ENCODE peak calls at places on chromosomes 1 and 21, in seven cellular contexts. M, F, I, Q, G, Y and U are unnamed samples. For H3K4me1, the result is how much of the 10 kb centered on the place peaks cover.

GRCh38 chr1:66540434-66541032 is 6.6 kb downstream of the SGIP1 start:
- DNase-seq in Q (no peak), I (no peak), G (no peak), Y (peak), F (no peak), M (no peak), U (no peak)

GRCh38 chr1:43439781-43440180 is 13.9 kb downstream of the HYI start:
- DNase-seq in G (no peak), I (peak), F (no peak), M (no peak), Q (no peak), Y (no peak), U (no peak)

GRCh38 chr1:118788372-118788955 is 199.7 kb downstream of the TBX15 start:
- DNase-seq in F (no peak), G (no peak), Y (no peak), Q (no peak), I (no peak), M (peak), U (peak)

GRCh38 chr1:230750576-230750975 is 3.4 kb downstream of the CAPN9 start:
- DNase-seq in G (no peak), Y (no peak), Q (no peak), F (no peak), M (no peak), I (no peak), U (no peak)

GRCh38 chr1:19353596-19353995 is 41.5 kb downstream of the SLC66A1 start:
- DNase-seq in I (no peak), F (no peak), Y (no peak), G (no peak), M (no peak), Q (no peak), U (no peak)

GRCh38 chr1:84740050-84740714 is 49.9 kb upstream of the SSX2IP start:
- DNase-seq in F (no peak), Q (no peak), I (no peak), G (no peak), M (no peak), Y (no peak), U (no peak)

GRCh38 chr21:45347048-45347711 is 57.8 kb upstream of the COL18A1 start:
- DNase-seq in Y (no peak), F (no peak), M (peak), Q (no peak), G (no peak), I (no peak), U (no peak)

GRCh38 chr1:93349231-93350135 is 3.8 kb downstream of the DR1 start:
- DNase-seq in I (no peak), Q (no peak), F (no peak), M (no peak), Y (no peak), G (no peak), U (no peak)

GRCh38 chr21:26448751-26449150 is 124.3 kb downstream of the CYYR1 start:
- DNase-seq in Q (no peak), G (no peak), I (no peak), Y (no peak), M (no peak), F (no peak), U (no peak)

GRCh38 chr1:177517556-177517955 is 346.8 kb downstream of the BRINP2 start:
- DNase-seq in M (no peak), F (no peak), Q (no peak), G (no peak), Y (peak), I (no peak), U (no peak)

GRCh38 chr1:10794724-10795304 is 1.6 kb downstream of the CASZ1 start:
- DNase-seq in F (no peak), G (peak), Q (no peak), I (no peak), Y (no peak), M (peak), U (peak)

GRCh38 chr1:55180075-55180670 is 35.0 kb downstream of the USP24 start:
- DNase-seq in Q (no peak), M (no peak), Y (no peak), G (no peak), I (no peak), F (no peak), U (no peak)

GRCh38 chr1:177983824-177984528 is 14.1 kb upstream of the SEC16B start:
- DNase-seq in Q (no peak), G (peak), I (peak), F (no peak), Y (peak), M (peak), U (peak)

GRCh38 chr1:39670689-39671088 is 1.2 kb downstream of the NT5C1A start:
- DNase-seq in G (no peak), Q (no peak), M (no peak), Y (no peak), F (no peak), I (no peak), U (no peak)

GRCh38 chr1:19752083-19752696 is 47.5 kb downstream of the TMCO4 start:
- DNase-seq in F (no peak), G (no peak), M (no peak), Q (no peak), I (peak), Y (no peak), U (no peak)

GRCh38 chr1:84587099-84587498 is 12.9 kb upstream of the CTBS start:
- DNase-seq in F (no peak), I (no peak), M (no peak), G (no peak), Q (no peak), Y (no peak), U (no peak)

GRCh38 chr1:203649551-203650011 is 22.9 kb downstream of the ATP2B4 start:
- DNase-seq in Y (no peak), M (no peak), I (no peak), F (no peak), Q (no peak), G (no peak), U (no peak)

GRCh38 chr1:228261706-228262105 is 53.9 kb downstream of the OBSCN start:
- DNase-seq in I (no peak), F (no peak), G (no peak), Q (no peak), Y (no peak), M (no peak), U (no peak)

GRCh38 chr1:107870691-107871090 is 94.3 kb downstream of the VAV3 start:
- DNase-seq in F (no peak), M (no peak), Y (no peak), G (no peak), Q (no peak), I (no peak), U (no peak)

GRCh38 chr1:3803905-3804626 is 7.8 kb upstream of the LRRC47 start:
- DNase-seq in G (no peak), Q (no peak), Y (no peak), M (no peak), I (no peak), F (no peak), U (no peak)

GRCh38 chr1:37631039-37631428 is 3.7 kb downstream of the RSPO1 start:
- DNase-seq in F (no peak), G (no peak), Q (no peak), I (no peak), Y (no peak), M (no peak), U (no peak)

GRCh38 chr1:58879464-58879863 is 95.6 kb upstream of the JUN start:
- DNase-seq in Q (no peak), Y (peak), F (no peak), M (no peak), I (no peak), G (no peak), U (no peak)

GRCh38 chr1:57761628-57762027 is 337.8 kb upstream of the DAB1 start:
- DNase-seq in G (no peak), Y (no peak), M (no peak), F (no peak), Q (no peak), I (no peak), U (no peak)

GRCh38 chr1:26717066-26717465 is 21.3 kb downstream of the ARID1A start:
- DNase-seq in I (no peak), Q (no peak), G (no peak), F (no peak), M (no peak), Y (no peak), U (no peak)
- TF ChIP-seq POLR2A in I (no peak), Q (no peak), G (no peak), F (no peak), M (no peak), Y (no peak), U (no peak)

GRCh38 chr1:220338759-220339158 is 66.5 kb upstream of the RAB3GAP2 start:
- DNase-seq in Y (no peak), F (no peak), M (no peak), Q (no peak), I (no peak), G (no peak), U (no peak)

GRCh38 chr1:220339581-220339980 is 67.3 kb upstream of the RAB3GAP2 start:
- DNase-seq in Q (no peak), M (no peak), G (no peak), Y (no peak), I (no peak), F (no peak), U (no peak)

GRCh38 chr1:220336391-220337065 is 64.3 kb upstream of the RAB3GAP2 start:
- DNase-seq in M (no peak), Y (no peak), G (no peak), I (no peak), Q (no peak), F (no peak), U (no peak)

GRCh38 chr1:220331318-220331717 is 59.1 kb upstream of the RAB3GAP2 start:
- DNase-seq in Q (no peak), M (no peak), G (no peak), F (peak), I (no peak), Y (no peak), U (no peak)

GRCh38 chr1:220335668-220336067 is 63.4 kb upstream of the RAB3GAP2 start:
- DNase-seq in I (no peak), Y (no peak), M (no peak), Q (no peak), G (no peak), F (no peak), U (peak)
- H3K4me1 ChIP-seq in I (under half), Y (under half), M (under half), Q (under half), G (under half), F (under half), U (under half)

GRCh38 chr1:116538527-116538926 is 32.3 kb downstream of the CD58 start:
- DNase-seq in F (no peak), G (no peak), Q (no peak), I (no peak), M (no peak), Y (peak), U (no peak)

GRCh38 chr1:116537439-116537838 is 33.4 kb downstream of the CD58 start:
- DNase-seq in I (no peak), F (no peak), Y (peak), G (no peak), Q (no peak), M (no peak), U (no peak)

GRCh38 chr1:116540088-116540487 is 30.7 kb downstream of the CD58 start:
- DNase-seq in I (no peak), Y (no peak), M (no peak), Q (no peak), G (no peak), F (no peak), U (no peak)

GRCh38 chr1:116534014-116534739 is 36.6 kb downstream of the CD58 start:
- DNase-seq in Y (no peak), F (no peak), I (no peak), Q (no peak), M (no peak), G (no peak), U (no peak)

GRCh38 chr1:116537898-116538297 is 32.9 kb downstream of the CD58 start:
- DNase-seq in Y (no peak), F (no peak), M (no peak), G (no peak), Q (no peak), I (no peak), U (no peak)
- TF ChIP-seq POLR2A in Y (no peak), F (no peak), M (no peak), G (no peak), Q (no peak), I (no peak), U (no peak)

DNA sequence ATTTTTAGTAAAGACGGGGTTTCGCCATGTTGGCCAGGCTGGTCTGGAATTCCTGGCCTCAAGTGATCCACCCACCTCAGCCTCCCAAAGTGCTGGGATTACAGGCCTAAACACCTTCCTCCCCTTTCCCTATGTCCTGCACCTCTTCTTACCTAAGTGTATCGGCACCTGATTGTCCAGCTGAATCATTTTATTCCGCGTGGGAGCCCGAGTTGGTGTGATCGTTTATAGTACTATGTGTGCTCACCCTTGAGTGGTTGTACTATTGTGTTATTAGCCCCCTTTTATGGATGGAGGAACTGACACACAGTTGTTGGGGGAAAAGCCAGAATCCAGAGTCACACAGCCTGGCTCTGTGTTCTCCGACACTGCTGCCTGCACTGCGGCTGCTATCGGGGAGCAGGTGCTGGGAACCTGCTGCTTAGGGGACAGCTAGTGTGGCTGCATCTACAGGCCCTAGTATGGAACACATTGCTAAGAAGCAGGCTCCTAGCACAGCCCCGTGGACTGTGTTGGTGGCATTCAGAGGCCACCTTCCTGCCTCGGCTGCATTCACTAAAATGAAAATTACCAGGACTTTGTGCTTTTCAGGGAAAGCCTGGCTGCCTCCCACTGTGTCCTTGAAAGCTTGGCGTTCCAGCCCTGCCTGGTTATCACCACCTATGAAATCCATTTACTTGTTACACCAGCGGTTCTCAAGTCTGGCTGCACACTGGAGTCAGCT is 21.6 kb downstream of the ENO1 start:
- DNase-seq in M (no peak), F (no peak), Y (no peak), I (no peak), Q (no peak), G (no peak), U (peak)
- H3K4me1 ChIP-seq in M (under half), F (under half), Y (under half), I (under half), Q (under half), G (under half), U (under half)

DNA sequence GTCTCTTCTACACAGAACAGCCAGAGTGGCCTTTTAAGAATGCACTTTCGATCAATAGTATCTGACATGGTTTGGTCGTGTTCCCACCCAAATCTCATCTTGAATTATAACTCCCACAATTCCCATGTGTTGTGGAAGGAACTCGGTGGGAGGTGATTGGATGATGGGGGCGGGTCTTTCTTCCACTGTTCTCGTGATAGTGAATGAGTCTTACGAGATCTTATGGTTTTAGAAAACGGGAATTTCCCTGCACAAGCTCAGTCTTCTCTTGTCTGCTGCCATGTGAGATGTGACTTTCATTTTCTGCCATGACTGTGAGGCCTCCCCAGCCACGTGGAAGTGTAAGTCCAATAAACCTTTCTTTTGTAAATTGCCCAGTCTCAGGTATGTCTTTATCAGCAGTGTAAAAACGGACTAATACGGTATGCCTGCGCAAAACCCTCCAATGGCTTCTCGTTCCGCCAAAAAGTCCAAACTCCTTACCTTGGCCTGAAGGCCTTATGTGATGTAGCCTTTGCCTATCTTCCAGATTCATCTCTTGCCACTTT is 23.0 kb upstream of the SMG7 start:
- DNase-seq in I (no peak), F (no peak), M (no peak), Y (no peak), G (no peak), Q (no peak), U (no peak)
- TF ChIP-seq POLR2A in I (no peak), F (no peak), M (no peak), Y (no peak), G (no peak), Q (no peak), U (no peak)

DNA sequence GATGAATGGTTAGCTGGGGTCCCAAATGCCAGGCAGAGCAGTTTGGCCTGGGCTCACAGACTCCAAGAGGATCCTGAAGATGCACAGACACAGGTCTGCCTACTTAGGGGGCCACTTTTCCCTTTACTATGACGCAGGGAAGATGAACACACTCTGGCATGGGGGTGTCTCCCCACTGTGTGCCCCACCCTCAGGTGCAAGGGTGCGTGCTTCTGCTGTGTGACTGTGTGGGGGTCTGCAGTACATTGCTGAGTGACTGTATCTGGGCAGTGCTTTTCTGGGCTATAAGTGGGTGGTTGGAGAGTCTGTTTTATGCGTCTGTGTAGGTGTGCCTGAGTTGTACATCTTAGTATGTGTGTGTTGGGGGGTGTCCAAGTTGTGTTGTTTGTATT is 3.8 kb downstream of the NR0B2 start:
- DNase-seq in F (no peak), G (no peak), Y (no peak), M (no peak), I (no peak), Q (no peak), U (no peak)
- H3K4me1 ChIP-seq in F (under half), G (under half), Y (under half), M (under half), I (under half), Q (under half), U (under half)

GRCh38 chr21:39344848-39345247 is 4.0 kb downstream of the HMGN1 start:
- DNase-seq in I (no peak), G (no peak), Q (no peak), M (no peak), Y (no peak), F (no peak), U (no peak)

GRCh38 chr21:39345440-39345839 is 3.4 kb downstream of the HMGN1 start:
- DNase-seq in Y (no peak), Q (no peak), I (no peak), F (no peak), G (no peak), M (no peak), U (no peak)

GRCh38 chr21:39340687-39341086 is 8.2 kb downstream of the HMGN1 start:
- DNase-seq in M (no peak), Y (no peak), F (no peak), I (no peak), Q (no peak), G (no peak), U (no peak)

GRCh38 chr21:39336457-39337008 is 12.4 kb downstream of the HMGN1 start:
- DNase-seq in Y (no peak), G (no peak), F (no peak), Q (no peak), I (no peak), M (no peak), U (no peak)

DNA sequence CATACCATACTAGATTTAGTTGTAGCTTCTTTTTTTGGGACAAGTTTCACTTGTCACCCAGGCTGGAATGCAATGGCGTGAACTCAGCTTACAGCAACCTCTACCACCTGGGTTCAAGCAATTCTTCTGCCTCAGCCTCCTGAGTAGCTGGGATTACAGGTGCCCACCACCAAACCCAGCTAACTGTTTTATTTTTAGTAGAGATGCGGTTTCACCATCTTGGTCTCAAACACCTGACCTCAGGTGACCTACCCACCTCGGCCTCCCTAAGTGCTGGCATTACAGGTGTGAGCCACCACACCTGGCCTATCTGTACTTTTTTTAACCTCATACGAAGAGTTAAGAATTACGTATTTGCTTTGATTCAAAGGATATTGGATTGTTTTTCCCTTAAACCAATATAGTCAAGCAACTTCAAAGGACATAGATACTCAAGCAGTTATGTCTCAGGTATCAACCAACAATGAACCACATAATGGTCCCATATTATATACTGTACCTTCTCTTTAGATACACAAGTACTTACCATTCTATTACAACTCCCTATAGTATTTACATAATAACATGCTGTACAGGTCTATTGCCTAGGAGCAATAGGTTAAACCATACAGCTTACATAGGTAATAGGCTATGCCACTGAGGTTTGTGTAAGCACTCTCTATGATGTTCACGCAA is 7.5 kb downstream of the HMGN1 start:
- DNase-seq in G (no peak), I (no peak), M (no peak), Q (no peak), Y (no peak), F (no peak), U (no peak)
- TF ChIP-seq POLR2A in G (no peak), I (no peak), M (no peak), Q (no peak), Y (no peak), F (no peak), U (no peak)